ENCODE peak calls at places on chromosomes 2 and 18, in four cellular contexts. One of them, this sample, is unnamed.

GRCh38 chr18:50507120-50507590 is 52.7 kb upstream of the MAPK4 start:
- DNase-seq in HCT116: no peak
- DNase-seq in K562: peak; percentile 49
- DNase-seq in GM12878: no peak
- DNase-seq in this sample: peak; percentile 51

GRCh38 chr2:203893386-203893785 is 25.8 kb downstream of the CTLA4 start:
- DNase-seq in HCT116: no peak
- DNase-seq in K562: no peak
- DNase-seq in GM12878: no peak
- DNase-seq in this sample: no peak

GRCh38 chr18:24791736-24792135 is 331.3 kb downstream of the HRH4 start:
- DNase-seq in HCT116: no peak
- DNase-seq in K562: no peak
- DNase-seq in GM12878: no peak
- DNase-seq in this sample: no peak

GRCh38 chr2:96413067-96413722 is 77.6 kb downstream of the NCAPH start:
- DNase-seq in HCT116: no peak
- DNase-seq in K562: no peak
- DNase-seq in GM12878: no peak
- DNase-seq in this sample: no peak

GRCh38 chr2:202689898-202690297 is 55.1 kb downstream of the FAM117B start:
- DNase-seq in HCT116: no peak
- DNase-seq in K562: no peak
- DNase-seq in GM12878: no peak
- DNase-seq in this sample: no peak

GRCh38 chr2:109377976-109378375 is 235.8 kb downstream of the SEPTIN10 start:
- DNase-seq in HCT116: no peak
- DNase-seq in K562: no peak
- DNase-seq in GM12878: no peak
- DNase-seq in this sample: no peak

GRCh38 chr18:22233271-22233670 is 63.9 kb downstream of the GATA6 start:
- DNase-seq in HCT116: no peak
- DNase-seq in K562: no peak
- DNase-seq in GM12878: no peak
- DNase-seq in this sample: no peak

GRCh38 chr2:179751184-179751809 is 110.1 kb downstream of the ZNF385B start:
- DNase-seq in HCT116: peak; percentile 18
- DNase-seq in K562: peak; percentile 44
- DNase-seq in GM12878: no peak
- DNase-seq in this sample: no peak

GRCh38 chr18:67596003-67596402 is 79.5 kb upstream of the DSEL start:
- DNase-seq in HCT116: no peak
- DNase-seq in K562: no peak
- DNase-seq in GM12878: no peak
- DNase-seq in this sample: no peak

GRCh38 chr2:99680946-99681345 is 191.1 kb upstream of the REV1 start:
- DNase-seq in HCT116: no peak
- DNase-seq in K562: no peak
- DNase-seq in GM12878: no peak
- DNase-seq in this sample: no peak

GRCh38 chr18:55301836-55302235 is 286.2 kb downstream of the TCF4 start:
- DNase-seq in HCT116: no peak
- DNase-seq in K562: peak; percentile 14
- DNase-seq in GM12878: no peak
- DNase-seq in this sample: no peak

GRCh38 chr2:119723121-119723635 is 36.5 kb upstream of the PTPN4 start:
- DNase-seq in HCT116: no peak
- DNase-seq in K562: no peak
- DNase-seq in GM12878: no peak
- DNase-seq in this sample: no peak

GRCh38 chr2:51258301-51258700 is 226.4 kb upstream of the NRXN1 start:
- DNase-seq in HCT116: no peak
- DNase-seq in K562: no peak
- DNase-seq in GM12878: no peak
- DNase-seq in this sample: no peak

GRCh38 chr2:71736986-71737385 is 283.6 kb downstream of the DYSF start:
- DNase-seq in HCT116: no peak
- DNase-seq in K562: no peak
- DNase-seq in GM12878: no peak
- DNase-seq in this sample: no peak

GRCh38 chr2:80073134-80073561 is 231.4 kb downstream of the LRRTM1 start:
- DNase-seq in HCT116: peak; percentile 12
- DNase-seq in K562: peak; percentile 58
- DNase-seq in GM12878: peak; percentile 3
- DNase-seq in this sample: peak; percentile 70

GRCh38 chr2:113258748-113259147 is 20.0 kb downstream of the PAX8 start:
- DNase-seq in HCT116: no peak
- DNase-seq in K562: no peak
- DNase-seq in GM12878: no peak
- DNase-seq in this sample: no peak

GRCh38 chr2:96315005-96315399 is 9.7 kb upstream of the SNRNP200 start:
- DNase-seq in HCT116: no peak
- DNase-seq in K562: no peak
- DNase-seq in GM12878: no peak
- DNase-seq in this sample: no peak

GRCh38 chr2:231132126-231132525 is 7.3 kb upstream of the HTR2B start:
- DNase-seq in HCT116: no peak
- DNase-seq in K562: no peak
- DNase-seq in GM12878: no peak
- DNase-seq in this sample: no peak

GRCh38 chr2:3657881-3658280 is at the start of gene ALLC:
- DNase-seq in HCT116: no peak
- DNase-seq in K562: no peak
- DNase-seq in GM12878: no peak
- DNase-seq in this sample: no peak

GRCh38 chr2:56687169-56687568 is 503.4 kb downstream of the CCDC85A start:
- DNase-seq in HCT116: no peak
- DNase-seq in K562: no peak
- DNase-seq in GM12878: no peak
- DNase-seq in this sample: no peak

GRCh38 chr2:102782187-102782586 is 20.4 kb downstream of the TMEM182 start:
- DNase-seq in HCT116: no peak
- DNase-seq in K562: no peak
- DNase-seq in GM12878: no peak
- DNase-seq in this sample: no peak

GRCh38 chr2:85181093-85181685 is 48.0 kb downstream of the TCF7L1 start:
- DNase-seq in HCT116: no peak
- DNase-seq in K562: peak; percentile 16
- DNase-seq in GM12878: no peak
- DNase-seq in this sample: no peak

GRCh38 chr2:114082731-114083433 is 193.0 kb downstream of the ACTR3 start:
- DNase-seq in HCT116: no peak
- DNase-seq in K562: no peak
- DNase-seq in GM12878: no peak
- DNase-seq in this sample: no peak

GRCh38 chr2:222609391-222609790 is 46.5 kb downstream of the FARSB start:
- DNase-seq in HCT116: no peak
- DNase-seq in K562: no peak
- DNase-seq in GM12878: no peak
- DNase-seq in this sample: no peak

GRCh38 chr2:20439193-20439475 is 7.7 kb upstream of the RHOB start:
- DNase-seq in HCT116: no peak
- DNase-seq in K562: no peak
- DNase-seq in GM12878: no peak
- DNase-seq in this sample: no peak

GRCh38 chr18:36963464-36963863 is 134.5 kb downstream of the KIAA1328 start:
- DNase-seq in HCT116: no peak
- DNase-seq in K562: no peak
- DNase-seq in GM12878: no peak
- DNase-seq in this sample: no peak

GRCh38 chr2:126776255-126776654 is 120.3 kb downstream of the GYPC start:
- DNase-seq in HCT116: no peak
- DNase-seq in K562: no peak
- DNase-seq in GM12878: no peak
- DNase-seq in this sample: no peak
- H3K4me3 ChIP-seq in HCT116: no peak overlapping the region
- H3K4me3 ChIP-seq in K562: peak overlapping the region; percentile 48
- H3K4me3 ChIP-seq in GM12878: no peak overlapping the region
- H3K4me3 ChIP-seq in this sample: peak overlapping the region; percentile 40

GRCh38 chr2:161367675-161368074 is 48.4 kb upstream of the TBR1 start:
- DNase-seq in HCT116: no peak
- DNase-seq in K562: no peak
- DNase-seq in GM12878: no peak
- DNase-seq in this sample: no peak
- H3K9ac ChIP-seq in HCT116: no peak overlapping the region
- H3K9ac ChIP-seq in K562: no peak overlapping the region
- H3K9ac ChIP-seq in GM12878: no peak overlapping the region
- H3K9ac ChIP-seq in this sample: no peak overlapping the region

DNA sequence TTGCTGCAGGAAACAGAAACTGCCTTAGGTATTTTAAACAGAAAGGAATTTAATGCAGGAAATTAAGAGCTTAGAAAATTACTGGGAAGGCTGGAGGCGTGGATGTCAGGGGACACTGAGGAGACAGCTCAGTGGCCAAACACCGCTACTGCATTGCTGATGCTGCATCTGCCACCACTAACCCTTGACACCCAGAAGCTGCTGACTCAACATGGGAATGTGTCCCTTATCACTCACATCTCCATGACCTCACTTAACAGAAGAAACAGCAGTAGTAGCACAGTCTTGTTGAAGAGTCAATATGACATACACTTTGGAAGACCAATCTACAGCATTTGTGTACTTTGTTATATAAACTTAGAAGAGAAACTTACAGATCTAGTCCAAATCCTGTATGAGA is 906.1 kb downstream of the SLC4A3 start:
- DNase-seq in HCT116: peak; percentile 21
- DNase-seq in K562: no peak
- DNase-seq in GM12878: peak; percentile 1
- DNase-seq in this sample: peak; percentile 52
- TF ChIP-seq YY1 in HCT116: no peak
- TF ChIP-seq YY1 in K562: no peak
- TF ChIP-seq YY1 in GM12878: no peak
- TF ChIP-seq YY1 in this sample: no peak

GRCh38 chr2:32472605-32473004 is 115.8 kb downstream of the BIRC6 start:
- DNase-seq in HCT116: no peak
- DNase-seq in K562: no peak
- DNase-seq in GM12878: no peak
- DNase-seq in this sample: no peak
- H3K4me3 ChIP-seq in HCT116: no peak overlapping the region
- H3K4me3 ChIP-seq in K562: no peak overlapping the region
- H3K4me3 ChIP-seq in GM12878: no peak overlapping the region
- H3K4me3 ChIP-seq in this sample: no peak overlapping the region

GRCh38 chr2:160921401-160921964 is 238.7 kb upstream of the TANK start:
- DNase-seq in HCT116: no peak
- DNase-seq in K562: no peak
- DNase-seq in GM12878: no peak
- DNase-seq in this sample: no peak
- H3K9ac ChIP-seq in HCT116: no peak overlapping the region
- H3K9ac ChIP-seq in K562: no peak overlapping the region
- H3K9ac ChIP-seq in GM12878: no peak overlapping the region
- H3K9ac ChIP-seq in this sample: no peak overlapping the region

GRCh38 chr18:31148580-31148979 is 14.1 kb downstream of the DSC1 start:
- DNase-seq in HCT116: no peak
- DNase-seq in K562: no peak
- DNase-seq in GM12878: no peak
- DNase-seq in this sample: no peak
- TF ChIP-seq YY1 in HCT116: no peak
- TF ChIP-seq YY1 in K562: no peak
- TF ChIP-seq YY1 in GM12878: no peak
- TF ChIP-seq YY1 in this sample: no peak

DNA sequence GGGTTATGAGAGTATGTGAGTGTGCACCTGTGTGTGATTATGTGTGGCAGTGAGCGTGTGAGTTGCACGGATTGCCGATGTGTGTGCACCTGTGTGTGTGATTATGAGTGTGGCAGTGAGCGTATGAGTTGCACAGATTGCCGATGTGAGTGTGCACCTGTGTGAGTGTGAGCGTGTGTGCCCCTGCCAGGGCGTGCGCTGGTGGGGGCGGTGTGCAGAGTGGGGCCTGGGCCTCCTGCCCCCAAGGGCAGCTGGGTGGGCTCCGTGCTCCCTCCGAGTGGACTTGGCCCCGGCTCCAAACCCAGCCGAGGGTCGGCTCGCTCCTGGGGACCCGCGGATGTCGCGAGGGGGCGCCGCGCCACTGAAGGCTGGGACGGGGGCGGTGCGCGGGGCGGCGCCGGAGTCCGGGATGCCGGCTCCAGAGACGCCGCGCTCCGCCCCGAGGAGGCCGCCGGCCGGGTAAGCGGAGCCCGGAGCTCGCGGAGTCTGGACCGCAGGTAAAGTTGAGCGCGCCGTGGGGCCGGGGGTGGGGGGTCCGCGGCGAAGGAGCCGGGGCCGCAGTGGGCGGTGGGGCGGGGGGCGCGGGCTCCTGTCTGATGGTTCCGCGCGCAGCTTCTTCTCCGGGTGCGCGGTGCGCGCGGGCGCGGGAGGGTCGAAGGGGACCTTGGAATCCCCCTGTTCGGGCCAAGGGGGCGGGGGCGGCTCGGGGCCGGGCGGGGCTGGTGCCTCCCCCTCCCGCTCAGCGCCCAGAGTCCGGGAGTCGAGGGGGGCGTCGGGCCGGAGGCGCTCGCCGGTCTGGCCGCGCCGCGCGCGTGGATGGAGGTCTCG is at the start of gene KCNG2:
- DNase-seq in HCT116: no peak
- DNase-seq in K562: no peak
- DNase-seq in GM12878: no peak
- DNase-seq in this sample: peak; percentile 15
- H3K4me3 ChIP-seq in HCT116: no peak within 1 kb of the TSS
- H3K4me3 ChIP-seq in K562: no peak within 1 kb of the TSS
- H3K4me3 ChIP-seq in GM12878: no peak within 1 kb of the TSS
- H3K4me3 ChIP-seq in this sample: peak within 1 kb of the TSS; percentile 52

This sample was measured in NT2/D1.